ENCODE peak calls at places on chromosome 4, in ten cellular contexts. Y is omental fat pad, T is adrenal gland, A is fibroblast of lung, J is cardiac fibroblast, Q is tibial nerve, O is GM20000, F is bronchial epithelial cell, D is pancreas, L is Calu3. R is an unnamed sample.
A peak's percentile ranks its signal among the peaks of the same experiment; 100 is the strongest.

GRCh38 chr4:168574581-168575295 is 77.9 kb downstream of the PALLD start:
- DNase-seq in A (no peak), L (no peak), O (no peak), T (no peak), Y (no peak), F (peak; percentile 60), D (no peak), J (no peak), Q (no peak), R (no peak)

GRCh38 chr4:135244605-135245146 is 1043.1 kb upstream of the PABPC4L start:
- DNase-seq in F (no peak), L (no peak), D (no peak), J (no peak), Q (no peak), T (no peak), A (peak; percentile 23), O (no peak), Y (no peak), R (no peak)

GRCh38 chr4:87971866-87972265 is 3.6 kb upstream of the SPP1 start:
- DNase-seq in L (no peak), Q (no peak), J (no peak), O (no peak), T (no peak), F (no peak), A (no peak), Y (no peak), D (no peak), R (no peak)

GRCh38 chr4:73869130-73870055 is at the start of gene CXCL1:
- DNase-seq in L (peak; percentile 88), J (peak; percentile 67), T (peak; percentile 7), A (no peak), O (no peak), Q (peak; percentile 22), F (peak; percentile 20), Y (no peak), D (peak; percentile 80), R (no peak)

GRCh38 chr4:20565075-20565721 is 135.1 kb upstream of the PACRGL start:
- DNase-seq in Y (no peak), J (peak; percentile 61), D (no peak), F (no peak), T (no peak), Q (no peak), A (peak; percentile 55), L (no peak), O (no peak), R (no peak)

GRCh38 chr4:87011340-87012034 is 76.7 kb downstream of the AFF1 start:
- DNase-seq in L (peak; percentile 11), T (peak; percentile 60), F (peak; percentile 94), J (peak; percentile 90), Q (no peak), O (no peak), A (peak; percentile 80), D (no peak), Y (no peak), R (no peak)

GRCh38 chr4:88230953-88231835 is 53.2 kb downstream of the PPM1K start:
- DNase-seq in Y (no peak), L (no peak), D (no peak), A (peak; percentile 45), T (no peak), Q (no peak), F (no peak), J (peak; percentile 44), O (no peak), R (peak; percentile 42)

GRCh38 chr4:104915864-104916263 is 230.8 kb upstream of the TET2 start:
- DNase-seq in D (no peak), L (no peak), O (no peak), A (no peak), J (no peak), Y (no peak), F (no peak), T (no peak), Q (no peak), R (no peak)

GRCh38 chr4:98939892-98940298 is 11.0 kb upstream of the EIF4E start:
- DNase-seq in T (peak; percentile 23), J (peak; percentile 85), Y (no peak), L (peak; percentile 20), Q (no peak), D (no peak), O (no peak), A (peak; percentile 83), F (peak; percentile 66), R (peak; percentile 66)

GRCh38 chr4:109079177-109079576 is 223.3 kb downstream of the COL25A1 start:
- DNase-seq in D (no peak), A (peak; percentile 68), J (no peak), L (no peak), Y (no peak), O (no peak), F (peak; percentile 43), T (no peak), Q (no peak), R (no peak)

GRCh38 chr4:109440948-109441347 is 7.3 kb downstream of the SEC24B start:
- DNase-seq in J (peak; percentile 25), F (peak; percentile 95), Y (no peak), Q (no peak), D (no peak), O (no peak), A (peak; percentile 60), L (no peak), T (no peak), R (no peak)

GRCh38 chr4:71206763-71207162 is 132.1 kb upstream of the SLC4A4 start:
- DNase-seq in O (no peak), F (no peak), Y (no peak), L (no peak), J (no peak), Q (no peak), D (no peak), T (no peak), A (peak; percentile 74), R (no peak)

GRCh38 chr4:80070880-80071620 is 2.0 kb downstream of the ANTXR2 start:
- DNase-seq in D (no peak), J (peak; percentile 17), T (peak; percentile 21), A (peak; percentile 36), Q (no peak), F (peak; percentile 51), O (no peak), L (no peak), Y (no peak), R (no peak)

GRCh38 chr4:52868138-52868537 is 6.0 kb downstream of the RASL11B start:
- DNase-seq in Q (no peak), T (peak; percentile 86), L (no peak), F (no peak), Y (no peak), J (no peak), D (no peak), A (no peak), O (no peak), R (no peak)
- TF ChIP-seq CTCF in Q (no peak), T (peak; percentile 53), L (no peak), F (no peak), Y (no peak), J (no peak), D (no peak), A (no peak), O (no peak), R (no peak)

GRCh38 chr4:154618708-154619315 is 6.4 kb upstream of the FGG start:
- DNase-seq in F (peak; percentile 58), T (peak; percentile 57), Q (no peak), D (no peak), Y (peak; percentile 28), A (peak; percentile 57), L (peak; percentile 67), J (peak; percentile 61), O (peak; percentile 66), R (no peak)
- TF ChIP-seq CTCF in F (peak; percentile 73), T (peak; percentile 45), Q (peak; percentile 54), D (peak; percentile 56), Y (no peak), A (peak; percentile 86), L (peak; percentile 56), J (peak; percentile 78), O (peak; percentile 61), R (peak; percentile 52)

DNA sequence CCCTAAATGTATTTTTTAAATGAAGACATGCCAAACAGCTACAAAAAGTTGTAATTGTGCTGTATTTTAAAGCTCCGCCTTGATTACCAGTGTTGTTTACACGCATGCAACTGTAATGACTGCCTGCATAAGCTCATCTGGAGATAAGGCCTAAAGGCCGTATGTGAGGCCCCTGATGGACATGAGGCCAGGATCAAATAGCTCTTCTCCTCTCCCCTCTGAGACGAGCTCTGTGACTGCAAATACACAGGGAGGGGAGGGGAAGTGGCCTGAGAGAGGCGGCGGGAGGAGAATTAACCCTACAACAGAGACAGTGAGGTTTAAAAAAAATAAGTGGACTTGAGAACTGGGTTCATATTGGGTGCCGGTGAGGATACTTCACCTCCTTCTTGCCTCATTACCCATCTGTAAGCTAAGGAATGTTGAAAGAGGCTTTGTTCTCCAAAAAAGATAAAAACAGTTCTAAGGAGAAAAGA is 95.4 kb downstream of the SOWAHB start:
- DNase-seq in Y (no peak), D (no peak), F (no peak), J (peak; percentile 31), A (no peak), T (no peak), L (no peak), O (no peak), Q (no peak), R (no peak)
- TF ChIP-seq CTCF in Y (no peak), D (no peak), F (no peak), J (no peak), A (no peak), T (no peak), L (no peak), O (no peak), Q (no peak), R (no peak)

GRCh38 chr4:15451866-15452765 is 17.6 kb upstream of the CC2D2A start:
- DNase-seq in A (peak; percentile 94), Y (no peak), F (peak; percentile 89), L (no peak), D (no peak), Q (no peak), J (peak; percentile 92), T (peak; percentile 28), O (no peak), R (peak; percentile 79)

GRCh38 chr4:15459706-15460105 is 10.0 kb upstream of the CC2D2A start:
- DNase-seq in Y (no peak), Q (no peak), T (no peak), D (no peak), A (no peak), F (no peak), O (no peak), J (no peak), L (no peak), R (peak; percentile 60)

GRCh38 chr4:15455290-15455689 is 14.4 kb upstream of the CC2D2A start:
- DNase-seq in T (peak; percentile 10), L (no peak), D (no peak), A (peak; percentile 89), Y (no peak), J (peak; percentile 84), O (no peak), F (peak; percentile 34), Q (peak; percentile 58), R (peak; percentile 92)

DNA sequence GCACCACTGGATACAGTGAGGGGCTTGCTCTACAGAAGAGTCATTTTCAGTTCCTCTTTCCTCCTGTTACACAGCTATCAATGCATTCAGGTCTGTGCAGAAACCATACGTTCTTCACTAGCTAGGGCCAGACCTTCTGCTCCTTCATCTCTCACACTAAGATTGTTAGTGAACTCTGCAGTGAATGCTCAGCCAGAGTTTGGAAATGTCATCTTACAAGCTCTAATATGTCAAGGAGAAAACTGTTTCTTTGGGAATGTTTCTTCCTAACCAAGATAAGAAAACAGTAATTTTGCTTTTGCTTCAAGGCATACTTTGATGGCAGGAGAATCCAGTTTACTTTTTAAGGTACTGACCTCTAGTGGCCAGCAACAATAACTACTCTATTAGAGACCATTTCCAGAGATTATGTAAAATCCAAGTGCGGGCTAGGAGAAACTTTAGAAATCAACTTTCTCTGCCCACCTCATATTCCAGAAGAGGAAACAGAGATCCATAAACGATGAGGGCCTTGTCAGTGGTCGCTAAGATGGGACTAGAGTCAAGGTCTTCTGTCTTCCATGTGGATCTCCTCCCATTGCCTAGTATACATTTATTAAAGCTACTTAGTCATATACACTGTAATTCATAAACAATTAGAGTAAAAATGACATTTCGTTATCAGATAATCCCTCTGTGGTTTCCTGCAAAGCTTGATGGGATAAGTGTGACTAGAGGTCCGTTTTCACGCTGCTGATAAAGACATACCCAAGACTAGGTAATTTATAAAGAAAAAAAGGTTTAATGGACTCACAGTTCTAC is 12.1 kb upstream of the CC2D2A start:
- DNase-seq in D (no peak), T (no peak), A (peak; percentile 86), L (no peak), Q (no peak), Y (no peak), F (peak; percentile 58), O (peak; percentile 38), J (peak; percentile 86), R (peak; percentile 68)
- TF ChIP-seq CTCF in D (peak; percentile 67), T (peak; percentile 78), A (peak; percentile 67), L (no peak), Q (peak; percentile 68), Y (no peak), F (peak; percentile 54), O (peak; percentile 43), J (peak; percentile 64), R (peak; percentile 76)